ENCODE peak calls at places on chromosome 12, in seven cellular contexts. One of them, this sample, is unnamed.

GRCh38 chr12:107318554-107318803 is 225.1 kb upstream of the CRY1 start:
- DNase-seq in nucleus accumbens: no peak
- DNase-seq in hepatic stellate cell: no peak
- DNase-seq in neural crest cell: no peak
- DNase-seq in stimulated activated naive B cell treated with anti-CD40 and anti-IgM and Interleukin-4, amounts not matched to agents 10 μg/mL and 1 μg/mL and 100 μg/mL, for 72 hours: no peak
- DNase-seq in upper lobe of left lung: no peak
- DNase-seq in GM23338: no peak
- DNase-seq in this sample: no peak

GRCh38 chr12:110316861-110317260 is 35.8 kb downstream of the ATP2A2 start:
- DNase-seq in nucleus accumbens: no peak
- DNase-seq in hepatic stellate cell: peak; percentile 35
- DNase-seq in neural crest cell: no peak
- DNase-seq in stimulated activated naive B cell treated with anti-CD40 and anti-IgM and Interleukin-4, amounts not matched to agents 10 μg/mL and 1 μg/mL and 100 μg/mL, for 72 hours: no peak
- DNase-seq in upper lobe of left lung: no peak
- DNase-seq in GM23338: no peak
- DNase-seq in this sample: no peak

GRCh38 chr12:587551-588322 is 75.5 kb downstream of the NINJ2 start:
- DNase-seq in nucleus accumbens: no peak
- DNase-seq in hepatic stellate cell: no peak
- DNase-seq in neural crest cell: no peak
- DNase-seq in stimulated activated naive B cell treated with anti-CD40 and anti-IgM and Interleukin-4, amounts not matched to agents 10 μg/mL and 1 μg/mL and 100 μg/mL, for 72 hours: no peak
- DNase-seq in upper lobe of left lung: peak; percentile 3
- DNase-seq in GM23338: no peak
- DNase-seq in this sample: no peak

GRCh38 chr12:117875652-117876491 is 92.9 kb downstream of the KSR2 start:
- DNase-seq in nucleus accumbens: no peak
- DNase-seq in hepatic stellate cell: no peak
- DNase-seq in neural crest cell: peak; percentile 64
- DNase-seq in stimulated activated naive B cell treated with anti-CD40 and anti-IgM and Interleukin-4, amounts not matched to agents 10 μg/mL and 1 μg/mL and 100 μg/mL, for 72 hours: no peak
- DNase-seq in upper lobe of left lung: no peak
- DNase-seq in GM23338: peak; percentile 95
- DNase-seq in this sample: no peak

GRCh38 chr12:120346681-120347080 is 19.1 kb upstream of the PLA2G1B start:
- DNase-seq in nucleus accumbens: no peak
- DNase-seq in hepatic stellate cell: no peak
- DNase-seq in neural crest cell: no peak
- DNase-seq in stimulated activated naive B cell treated with anti-CD40 and anti-IgM and Interleukin-4, amounts not matched to agents 10 μg/mL and 1 μg/mL and 100 μg/mL, for 72 hours: no peak
- DNase-seq in upper lobe of left lung: no peak
- DNase-seq in GM23338: peak; percentile 46
- DNase-seq in this sample: no peak

GRCh38 chr12:107903377-107904061 is 129.0 kb downstream of the ASCL4 start:
- DNase-seq in nucleus accumbens: no peak
- DNase-seq in hepatic stellate cell: no peak
- DNase-seq in neural crest cell: peak; percentile 36
- DNase-seq in stimulated activated naive B cell treated with anti-CD40 and anti-IgM and Interleukin-4, amounts not matched to agents 10 μg/mL and 1 μg/mL and 100 μg/mL, for 72 hours: peak; percentile 79
- DNase-seq in upper lobe of left lung: peak; percentile 78
- DNase-seq in GM23338: peak; percentile 91
- DNase-seq in this sample: no peak

GRCh38 chr12:3600039-3600720 is 109.2 kb downstream of the PRMT8 start:
- DNase-seq in nucleus accumbens: no peak
- DNase-seq in hepatic stellate cell: no peak
- DNase-seq in neural crest cell: no peak
- DNase-seq in stimulated activated naive B cell treated with anti-CD40 and anti-IgM and Interleukin-4, amounts not matched to agents 10 μg/mL and 1 μg/mL and 100 μg/mL, for 72 hours: no peak
- DNase-seq in upper lobe of left lung: no peak
- DNase-seq in GM23338: peak; percentile 28
- DNase-seq in this sample: no peak

GRCh38 chr12:132559652-132560420 is 50.5 kb downstream of the LRCOL1 start:
- DNase-seq in nucleus accumbens: peak; percentile 1
- DNase-seq in hepatic stellate cell: peak; percentile 78
- DNase-seq in neural crest cell: peak; percentile 57
- DNase-seq in stimulated activated naive B cell treated with anti-CD40 and anti-IgM and Interleukin-4, amounts not matched to agents 10 μg/mL and 1 μg/mL and 100 μg/mL, for 72 hours: no peak
- DNase-seq in upper lobe of left lung: no peak
- DNase-seq in GM23338: peak; percentile 79
- DNase-seq in this sample: no peak

GRCh38 chr12:56931474-56931978 is 2.7 kb downstream of the SDR9C7 start:
- DNase-seq in nucleus accumbens: no peak
- DNase-seq in hepatic stellate cell: no peak
- DNase-seq in neural crest cell: peak; percentile 16
- DNase-seq in stimulated activated naive B cell treated with anti-CD40 and anti-IgM and Interleukin-4, amounts not matched to agents 10 μg/mL and 1 μg/mL and 100 μg/mL, for 72 hours: peak; percentile 9
- DNase-seq in upper lobe of left lung: no peak
- DNase-seq in GM23338: peak; percentile 69
- DNase-seq in this sample: peak; percentile 2

GRCh38 chr12:233615-233968 is 19.6 kb upstream of the SLC6A12 start:
- DNase-seq in nucleus accumbens: no peak
- DNase-seq in hepatic stellate cell: no peak
- DNase-seq in neural crest cell: no peak
- DNase-seq in stimulated activated naive B cell treated with anti-CD40 and anti-IgM and Interleukin-4, amounts not matched to agents 10 μg/mL and 1 μg/mL and 100 μg/mL, for 72 hours: no peak
- DNase-seq in upper lobe of left lung: no peak
- DNase-seq in GM23338: no peak
- DNase-seq in this sample: no peak

GRCh38 chr12:42977451-42978230 is 388.1 kb upstream of the PRICKLE1 start:
- DNase-seq in nucleus accumbens: no peak
- DNase-seq in hepatic stellate cell: no peak
- DNase-seq in neural crest cell: no peak
- DNase-seq in stimulated activated naive B cell treated with anti-CD40 and anti-IgM and Interleukin-4, amounts not matched to agents 10 μg/mL and 1 μg/mL and 100 μg/mL, for 72 hours: no peak
- DNase-seq in upper lobe of left lung: no peak
- DNase-seq in GM23338: no peak
- DNase-seq in this sample: no peak

GRCh38 chr12:16586350-16587109 is 19.4 kb downstream of the LMO3 start:
- DNase-seq in nucleus accumbens: no peak
- DNase-seq in hepatic stellate cell: no peak
- DNase-seq in neural crest cell: no peak
- DNase-seq in stimulated activated naive B cell treated with anti-CD40 and anti-IgM and Interleukin-4, amounts not matched to agents 10 μg/mL and 1 μg/mL and 100 μg/mL, for 72 hours: no peak
- DNase-seq in upper lobe of left lung: no peak
- DNase-seq in GM23338: no peak
- DNase-seq in this sample: no peak

GRCh38 chr12:13780453-13780852 is 200.9 kb downstream of the GRIN2B start:
- DNase-seq in nucleus accumbens: no peak
- DNase-seq in hepatic stellate cell: no peak
- DNase-seq in neural crest cell: no peak
- DNase-seq in stimulated activated naive B cell treated with anti-CD40 and anti-IgM and Interleukin-4, amounts not matched to agents 10 μg/mL and 1 μg/mL and 100 μg/mL, for 72 hours: no peak
- DNase-seq in upper lobe of left lung: no peak
- DNase-seq in GM23338: no peak
- DNase-seq in this sample: no peak

GRCh38 chr12:24708029-24708428 is 240.9 kb downstream of the BCAT1 start:
- DNase-seq in nucleus accumbens: no peak
- DNase-seq in hepatic stellate cell: no peak
- DNase-seq in neural crest cell: no peak
- DNase-seq in stimulated activated naive B cell treated with anti-CD40 and anti-IgM and Interleukin-4, amounts not matched to agents 10 μg/mL and 1 μg/mL and 100 μg/mL, for 72 hours: no peak
- DNase-seq in upper lobe of left lung: no peak
- DNase-seq in GM23338: no peak
- DNase-seq in this sample: no peak

GRCh38 chr12:42288544-42288943 is 37.4 kb downstream of the ZCRB1 start:
- DNase-seq in nucleus accumbens: no peak
- DNase-seq in hepatic stellate cell: no peak
- DNase-seq in neural crest cell: no peak
- DNase-seq in stimulated activated naive B cell treated with anti-CD40 and anti-IgM and Interleukin-4, amounts not matched to agents 10 μg/mL and 1 μg/mL and 100 μg/mL, for 72 hours: no peak
- DNase-seq in upper lobe of left lung: no peak
- DNase-seq in GM23338: no peak
- DNase-seq in this sample: no peak

GRCh38 chr12:122830517-122831214 is 4.6 kb upstream of the HIP1R start:
- DNase-seq in nucleus accumbens: no peak
- DNase-seq in hepatic stellate cell: peak; percentile 66
- DNase-seq in neural crest cell: no peak
- DNase-seq in stimulated activated naive B cell treated with anti-CD40 and anti-IgM and Interleukin-4, amounts not matched to agents 10 μg/mL and 1 μg/mL and 100 μg/mL, for 72 hours: no peak
- DNase-seq in upper lobe of left lung: peak; percentile 66
- DNase-seq in GM23338: no peak
- DNase-seq in this sample: peak; percentile 69

GRCh38 chr12:79818856-79819255 is 116.0 kb downstream of the PPP1R12A start:
- DNase-seq in nucleus accumbens: no peak
- DNase-seq in hepatic stellate cell: no peak
- DNase-seq in neural crest cell: no peak
- DNase-seq in stimulated activated naive B cell treated with anti-CD40 and anti-IgM and Interleukin-4, amounts not matched to agents 10 μg/mL and 1 μg/mL and 100 μg/mL, for 72 hours: no peak
- DNase-seq in upper lobe of left lung: no peak
- DNase-seq in GM23338: no peak
- DNase-seq in this sample: no peak

GRCh38 chr12:113413488-113413939 is 8.7 kb upstream of the SDSL start:
- DNase-seq in nucleus accumbens: no peak
- DNase-seq in hepatic stellate cell: peak; percentile 41
- DNase-seq in neural crest cell: no peak
- DNase-seq in stimulated activated naive B cell treated with anti-CD40 and anti-IgM and Interleukin-4, amounts not matched to agents 10 μg/mL and 1 μg/mL and 100 μg/mL, for 72 hours: no peak
- DNase-seq in upper lobe of left lung: peak; percentile 41
- DNase-seq in GM23338: no peak
- DNase-seq in this sample: no peak

GRCh38 chr12:105468464-105468863 is 138.0 kb downstream of the C12orf75 start:
- DNase-seq in nucleus accumbens: no peak
- DNase-seq in hepatic stellate cell: no peak
- DNase-seq in neural crest cell: no peak
- DNase-seq in stimulated activated naive B cell treated with anti-CD40 and anti-IgM and Interleukin-4, amounts not matched to agents 10 μg/mL and 1 μg/mL and 100 μg/mL, for 72 hours: no peak
- DNase-seq in upper lobe of left lung: no peak
- DNase-seq in GM23338: no peak
- DNase-seq in this sample: no peak

GRCh38 chr12:50006754-50007442 is 18.4 kb downstream of the RACGAP1 start:
- DNase-seq in nucleus accumbens: no peak
- DNase-seq in hepatic stellate cell: no peak
- DNase-seq in neural crest cell: no peak
- DNase-seq in stimulated activated naive B cell treated with anti-CD40 and anti-IgM and Interleukin-4, amounts not matched to agents 10 μg/mL and 1 μg/mL and 100 μg/mL, for 72 hours: no peak
- DNase-seq in upper lobe of left lung: no peak
- DNase-seq in GM23338: no peak
- DNase-seq in this sample: no peak

GRCh38 chr12:116247377-116247776 is 30.1 kb downstream of the MED13L start:
- DNase-seq in nucleus accumbens: no peak
- DNase-seq in hepatic stellate cell: no peak
- DNase-seq in neural crest cell: no peak
- DNase-seq in stimulated activated naive B cell treated with anti-CD40 and anti-IgM and Interleukin-4, amounts not matched to agents 10 μg/mL and 1 μg/mL and 100 μg/mL, for 72 hours: no peak
- DNase-seq in upper lobe of left lung: no peak
- DNase-seq in GM23338: no peak
- DNase-seq in this sample: no peak

GRCh38 chr12:69688496-69689427 is 10.3 kb downstream of the BEST3 start:
- DNase-seq in nucleus accumbens: no peak
- DNase-seq in hepatic stellate cell: peak; percentile 85
- DNase-seq in neural crest cell: peak; percentile 8
- DNase-seq in stimulated activated naive B cell treated with anti-CD40 and anti-IgM and Interleukin-4, amounts not matched to agents 10 μg/mL and 1 μg/mL and 100 μg/mL, for 72 hours: no peak
- DNase-seq in upper lobe of left lung: peak; percentile 33
- DNase-seq in GM23338: peak; percentile 57
- DNase-seq in this sample: peak; percentile 88

GRCh38 chr12:110108309-110109036 is 15.7 kb upstream of the IFT81 start:
- DNase-seq in nucleus accumbens: no peak
- DNase-seq in hepatic stellate cell: no peak
- DNase-seq in neural crest cell: no peak
- DNase-seq in stimulated activated naive B cell treated with anti-CD40 and anti-IgM and Interleukin-4, amounts not matched to agents 10 μg/mL and 1 μg/mL and 100 μg/mL, for 72 hours: no peak
- DNase-seq in upper lobe of left lung: no peak
- DNase-seq in GM23338: no peak
- DNase-seq in this sample: no peak

GRCh38 chr12:58176296-58176869 is 235.0 kb downstream of the ATP23 start:
- DNase-seq in nucleus accumbens: no peak
- DNase-seq in hepatic stellate cell: no peak
- DNase-seq in neural crest cell: peak; percentile 53
- DNase-seq in stimulated activated naive B cell treated with anti-CD40 and anti-IgM and Interleukin-4, amounts not matched to agents 10 μg/mL and 1 μg/mL and 100 μg/mL, for 72 hours: peak; percentile 6
- DNase-seq in upper lobe of left lung: peak; percentile 24
- DNase-seq in GM23338: peak; percentile 88
- DNase-seq in this sample: peak; percentile 15

GRCh38 chr12:57738661-57739237 is at the start of gene AGAP2:
- DNase-seq in nucleus accumbens: no peak
- DNase-seq in hepatic stellate cell: peak; percentile 55
- DNase-seq in neural crest cell: peak; percentile 45
- DNase-seq in stimulated activated naive B cell treated with anti-CD40 and anti-IgM and Interleukin-4, amounts not matched to agents 10 μg/mL and 1 μg/mL and 100 μg/mL, for 72 hours: no peak
- DNase-seq in upper lobe of left lung: no peak
- DNase-seq in GM23338: peak; percentile 92
- DNase-seq in this sample: no peak

GRCh38 chr12:129002447-129002846 is 149.2 kb downstream of the GLT1D1 start:
- DNase-seq in nucleus accumbens: no peak
- DNase-seq in hepatic stellate cell: no peak
- DNase-seq in neural crest cell: no peak
- DNase-seq in stimulated activated naive B cell treated with anti-CD40 and anti-IgM and Interleukin-4, amounts not matched to agents 10 μg/mL and 1 μg/mL and 100 μg/mL, for 72 hours: no peak
- DNase-seq in upper lobe of left lung: no peak
- DNase-seq in GM23338: no peak
- DNase-seq in this sample: no peak